ENCODE peak calls at places on chromosomes 6 and 20, in seven cellular contexts. E is NCI-H2081; L is KG1; D is epithelial cell of proximal tubule; F is C1 segment of cervical spinal cord; R is stimulated activated CD8-positive, alpha-beta memory T cell treated with anti-CD3 and anti-CD28 coated beads, Interleukin-4, amount 100 ng/mL, for 24 hours; X is Panc1. T is an unnamed sample.
A peak's percentile ranks its signal among the peaks of the same experiment; 100 is the strongest.

GRCh38 chr20:62501801-62502495 is 26.2 kb upstream of the GATA5 start:
- DNase-seq in E (no peak), L (no peak), D (peak; percentile 98), F (no peak), R (peak; percentile 47), X (peak; percentile 35), T (no peak)

GRCh38 chr6:77159730-77160129 is 303.6 kb downstream of the HTR1B start:
- DNase-seq in E (no peak), L (no peak), D (no peak), F (no peak), R (no peak), X (no peak), T (no peak)

GRCh38 chr6:28171271-28171670 is 29.6 kb downstream of the ZKSCAN8 start:
- DNase-seq in E (no peak), L (no peak), D (no peak), F (no peak), R (no peak), X (no peak), T (no peak)

GRCh38 chr20:41185013-41185757 is 47.8 kb downstream of the PLCG1 start:
- DNase-seq in E (no peak), L (no peak), D (no peak), F (peak; percentile 59), R (no peak), X (no peak), T (peak; percentile 40)

GRCh38 chr6:82030761-82031160 is 216.8 kb downstream of the IBTK start:
- DNase-seq in E (no peak), L (no peak), D (no peak), F (peak; percentile 1), R (no peak), X (no peak), T (no peak)

GRCh38 chr20:46013826-46014516 is 5.3 kb downstream of the MMP9 start:
- DNase-seq in E (peak; percentile 79), L (peak; percentile 47), D (no peak), F (no peak), R (peak; percentile 57), X (no peak), T (no peak)

GRCh38 chr6:82374481-82374880 is 10.9 kb downstream of the TPBG start:
- DNase-seq in E (no peak), L (no peak), D (no peak), F (no peak), R (no peak), X (no peak), T (no peak)

GRCh38 chr6:14784596-14785360 is 461.1 kb upstream of the JARID2 start:
- DNase-seq in E (peak; percentile 71), L (no peak), D (no peak), F (no peak), R (no peak), X (no peak), T (no peak)

GRCh38 chr6:146950351-146950835 is 253.8 kb upstream of the STXBP5 start:
- DNase-seq in E (no peak), L (peak; percentile 71), D (peak; percentile 35), F (no peak), R (no peak), X (no peak), T (no peak)

GRCh38 chr6:133502451-133503259 is 261.5 kb downstream of the EYA4 start:
- DNase-seq in E (peak; percentile 1), L (no peak), D (peak; percentile 29), F (no peak), R (no peak), X (no peak), T (no peak)

GRCh38 chr6:4872841-4873240 is 96.6 kb downstream of the CDYL start:
- DNase-seq in E (no peak), L (no peak), D (no peak), F (no peak), R (no peak), X (no peak), T (no peak)

GRCh38 chr6:11975353-11975977 is 36.6 kb upstream of the HIVEP1 start:
- DNase-seq in E (no peak), L (peak; percentile 61), D (no peak), F (no peak), R (peak; percentile 9), X (no peak), T (no peak)

GRCh38 chr6:22513667-22514066 is 55.7 kb upstream of the HDGFL1 start:
- DNase-seq in E (no peak), L (no peak), D (no peak), F (no peak), R (no peak), X (no peak), T (no peak)

GRCh38 chr6:168133186-168133585 is 54.2 kb upstream of the FRMD1 start:
- DNase-seq in E (no peak), L (no peak), D (no peak), F (peak; percentile 45), R (no peak), X (no peak), T (peak; percentile 32)

GRCh38 chr6:168871535-168872106 is 382.0 kb downstream of the THBS2 start:
- DNase-seq in E (peak; percentile 8), L (no peak), D (no peak), F (no peak), R (no peak), X (no peak), T (no peak)

GRCh38 chr20:48599748-48600469 is 227.9 kb downstream of the PREX1 start:
- DNase-seq in E (no peak), L (no peak), D (no peak), F (no peak), R (no peak), X (no peak), T (no peak)

GRCh38 chr6:28586273-28586672 is 60.6 kb downstream of the GPX5 start:
- DNase-seq in E (no peak), L (no peak), D (no peak), F (no peak), R (no peak), X (no peak), T (no peak)

GRCh38 chr20:56986931-56987720 is 279.3 kb downstream of the BMP7 start:
- DNase-seq in E (no peak), L (no peak), D (no peak), F (no peak), R (no peak), X (no peak), T (no peak)

GRCh38 chr6:46645265-46645664 is 7.4 kb downstream of the CYP39A1 start:
- DNase-seq in E (no peak), L (no peak), D (no peak), F (no peak), R (no peak), X (no peak), T (no peak)

GRCh38 chr6:161557333-161558107 is 283.7 kb upstream of the AGPAT4 start:
- DNase-seq in E (peak; percentile 2), L (no peak), D (no peak), F (no peak), R (no peak), X (no peak), T (no peak)